ENCODE peak calls at places on chromosomes 12 and 14, in seven cellular contexts. D, K, Q, C, J, P and N are unnamed samples.

GRCh38 chr12:16299403-16299802 is 21.9 kb upstream of the SLC15A5 start:
- DNase-seq in D (no peak), K (no peak), Q (no peak), C (no peak), J (no peak), P (no peak), N (no peak)

GRCh38 chr14:77641534-77642341 is 25.3 kb upstream of the SPTLC2 start:
- DNase-seq in D (peak), K (peak), Q (peak), C (no peak), J (peak), P (peak), N (peak)

GRCh38 chr14:49970474-49971147 is 77.7 kb downstream of the ARF6 start:
- DNase-seq in D (no peak), K (peak), Q (peak), C (no peak), J (no peak), P (no peak), N (no peak)

GRCh38 chr12:89073027-89073398 is 279.3 kb downstream of the DUSP6 start:
- DNase-seq in D (no peak), K (no peak), Q (peak), C (no peak), J (no peak), P (no peak), N (no peak)

GRCh38 chr14:54777395-54777794 is 125.2 kb downstream of the GCH1 start:
- DNase-seq in D (peak), K (no peak), Q (no peak), C (no peak), J (no peak), P (no peak), N (no peak)

GRCh38 chr12:67593041-67593870 is 55.3 kb upstream of the DYRK2 start:
- DNase-seq in D (no peak), K (no peak), Q (peak), C (no peak), J (no peak), P (no peak), N (no peak)

GRCh38 chr14:74975059-74975810 is 19.8 kb upstream of the PGF start:
- DNase-seq in D (peak), K (no peak), Q (peak), C (no peak), J (no peak), P (no peak), N (no peak)

GRCh38 chr12:100672075-100672592 is 98.7 kb downstream of the GAS2L3 start:
- DNase-seq in D (no peak), K (peak), Q (no peak), C (no peak), J (peak), P (no peak), N (no peak)

GRCh38 chr14:38721822-38722431 is 381.1 kb downstream of the SEC23A start:
- DNase-seq in D (no peak), K (peak), Q (peak), C (no peak), J (no peak), P (no peak), N (no peak)

GRCh38 chr12:103841690-103842584 is 903 bp upstream of the NT5DC3 start:
- DNase-seq in D (peak), K (no peak), Q (peak), C (no peak), J (peak), P (peak), N (peak)

GRCh38 chr12:64912501-64912900 is 88.1 kb downstream of the TBC1D30 start:
- DNase-seq in D (no peak), K (no peak), Q (peak), C (no peak), J (no peak), P (no peak), N (no peak)

GRCh38 chr12:103912069-103912468 is 18.1 kb upstream of the HSP90B1 start:
- DNase-seq in D (no peak), K (no peak), Q (no peak), C (no peak), J (no peak), P (no peak), N (no peak)

GRCh38 chr12:47705239-47705570 is 625 bp downstream of the RPAP3 start:
- DNase-seq in D (no peak), K (no peak), Q (peak), C (no peak), J (no peak), P (no peak), N (no peak)

GRCh38 chr12:69468237-69469026 is 1.8 kb upstream of the FRS2 start:
- DNase-seq in D (no peak), K (no peak), Q (peak), C (no peak), J (no peak), P (no peak), N (no peak)

GRCh38 chr14:39576726-39577125 is 144.5 kb upstream of the FBXO33 start:
- DNase-seq in D (no peak), K (no peak), Q (no peak), C (no peak), J (no peak), P (no peak), N (no peak)

GRCh38 chr12:57046392-57046791 is 3.5 kb downstream of the MYO1A start:
- DNase-seq in D (no peak), K (no peak), Q (no peak), C (no peak), J (no peak), P (no peak), N (no peak)

GRCh38 chr12:116677202-116677651 is 60.6 kb downstream of the SPRING1 start:
- DNase-seq in D (no peak), K (no peak), Q (no peak), C (no peak), J (no peak), P (no peak), N (no peak)

GRCh38 chr12:95218164-95218851 is 701 bp downstream of the VEZT start:
- DNase-seq in D (no peak), K (peak), Q (peak), C (no peak), J (no peak), P (peak), N (no peak)

GRCh38 chr12:4143909-4144308 is 129.7 kb upstream of the CCND2 start:
- DNase-seq in D (no peak), K (no peak), Q (no peak), C (no peak), J (no peak), P (peak), N (no peak)

GRCh38 chr12:65533177-65533883 is 254.8 kb downstream of the MSRB3 start:
- DNase-seq in D (no peak), K (no peak), Q (peak), C (no peak), J (no peak), P (no peak), N (no peak)

GRCh38 chr12:39205969-39206368 is 237.0 kb downstream of the KIF21A start:
- DNase-seq in D (no peak), K (no peak), Q (no peak), C (no peak), J (no peak), P (no peak), N (no peak)

GRCh38 chr14:104393199-104393897 is 186.2 kb upstream of the C14orf180 start:
- DNase-seq in D (peak), K (no peak), Q (no peak), C (no peak), J (no peak), P (no peak), N (no peak)

GRCh38 chr14:104782823-104783170 is 12.8 kb downstream of the AKT1 start:
- DNase-seq in D (no peak), K (no peak), Q (no peak), C (no peak), J (no peak), P (no peak), N (peak)

GRCh38 chr14:99531221-99532096 is 50.2 kb downstream of the CCNK start:
- DNase-seq in D (no peak), K (peak), Q (peak), C (no peak), J (no peak), P (no peak), N (no peak)

GRCh38 chr12:67288561-67288960 is 19.4 kb downstream of the CAND1 start:
- DNase-seq in D (no peak), K (no peak), Q (no peak), C (no peak), J (no peak), P (no peak), N (no peak)

GRCh38 chr12:29225834-29226233 is 76.8 kb downstream of the FAR2 start:
- DNase-seq in D (no peak), K (no peak), Q (no peak), C (no peak), J (no peak), P (no peak), N (no peak)

GRCh38 chr14:90741682-90741946 is 74.6 kb downstream of the TTC7B start:
- DNase-seq in D (no peak), K (no peak), Q (no peak), C (no peak), J (no peak), P (no peak), N (no peak)

GRCh38 chr14:36652542-36653201 is 9.0 kb upstream of the PAX9 start:
- DNase-seq in D (no peak), K (peak), Q (no peak), C (no peak), J (no peak), P (no peak), N (no peak)

GRCh38 chr14:74867673-74868072 is 8.3 kb downstream of the PROX2 start:
- DNase-seq in D (peak), K (no peak), Q (no peak), C (no peak), J (no peak), P (peak), N (no peak)

GRCh38 chr12:49212572-49212971 is 23.7 kb upstream of the TUBA1A start:
- DNase-seq in D (no peak), K (no peak), Q (no peak), C (no peak), J (no peak), P (no peak), N (no peak)

GRCh38 chr14:96863327-96863985 is 66.3 kb downstream of the VRK1 start:
- DNase-seq in D (no peak), K (peak), Q (no peak), C (no peak), J (no peak), P (no peak), N (no peak)

GRCh38 chr12:60194682-60195081 is 598.9 kb downstream of the SLC16A7 start:
- DNase-seq in D (no peak), K (no peak), Q (peak), C (no peak), J (no peak), P (no peak), N (no peak)

GRCh38 chr14:99896371-99896770 is 103.2 kb downstream of the EML1 start:
- DNase-seq in D (no peak), K (peak), Q (no peak), C (no peak), J (no peak), P (no peak), N (no peak)

GRCh38 chr12:71183846-71184245 is 26.0 kb upstream of the TSPAN8 start:
- DNase-seq in D (no peak), K (no peak), Q (peak), C (no peak), J (no peak), P (no peak), N (no peak)

GRCh38 chr12:97560359-97560758 is 97.8 kb downstream of the RMST start:
- DNase-seq in D (no peak), K (no peak), Q (no peak), C (no peak), J (no peak), P (no peak), N (no peak)

GRCh38 chr12:16165506-16165905 is 112.0 kb downstream of the SLC15A5 start:
- DNase-seq in D (peak), K (peak), Q (peak), C (no peak), J (no peak), P (no peak), N (no peak)

GRCh38 chr12:109740694-109741245 is 27.1 kb downstream of the FAM222A start:
- DNase-seq in D (peak), K (no peak), Q (no peak), C (no peak), J (peak), P (no peak), N (peak)

GRCh38 chr12:109739747-109740693 is 26.4 kb downstream of the FAM222A start:
- DNase-seq in D (peak), K (peak), Q (no peak), C (no peak), J (peak), P (no peak), N (peak)

GRCh38 chr12:109737631-109738030 is 24.0 kb downstream of the FAM222A start:
- DNase-seq in D (no peak), K (no peak), Q (no peak), C (no peak), J (no peak), P (no peak), N (no peak)

GRCh38 chr12:109738209-109738608 is 24.6 kb downstream of the FAM222A start:
- DNase-seq in D (peak), K (no peak), Q (no peak), C (no peak), J (peak), P (no peak), N (peak)

GRCh38 chr12:109738878-109739665 is 25.4 kb downstream of the FAM222A start:
- DNase-seq in D (peak), K (no peak), Q (no peak), C (no peak), J (peak), P (no peak), N (peak)
- H3K27ac ChIP-seq in D (no peak), K (no peak), Q (no peak), C (no peak), J (peak), P (no peak), N (no peak)

DNA sequence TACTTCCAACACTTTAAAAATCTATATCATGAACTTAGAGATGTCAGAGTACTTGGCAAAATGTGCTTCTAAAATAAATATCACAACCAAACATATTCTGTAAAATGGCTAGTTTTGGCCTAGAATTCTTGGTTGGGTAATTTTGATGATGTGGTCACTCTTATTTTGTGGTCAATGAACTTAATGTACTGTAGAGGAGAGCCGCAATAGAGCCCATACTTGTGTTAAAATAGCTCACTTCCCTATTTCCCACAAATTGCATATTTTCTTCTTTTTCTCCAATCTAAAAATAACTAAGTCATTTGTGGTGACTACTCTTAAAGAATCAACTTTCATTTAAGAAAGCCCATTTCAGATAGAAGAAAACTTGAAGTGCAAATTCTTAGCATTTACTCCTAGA is 619.4 kb downstream of the CCER1 start:
- DNase-seq in D (no peak), K (no peak), Q (no peak), C (no peak), J (no peak), P (no peak), N (no peak)
- H3K27ac ChIP-seq in D (no peak), K (no peak), Q (no peak), C (no peak), J (no peak), P (no peak), N (no peak)

GRCh38 chr14:23086565-23086964 is 8.4 kb downstream of the ACIN1 start:
- DNase-seq in D (no peak), K (no peak), Q (no peak), C (no peak), J (no peak), P (no peak), N (no peak)
- H3K27ac ChIP-seq in D (no peak), K (no peak), Q (no peak), C (no peak), J (no peak), P (no peak), N (no peak)

GRCh38 chr12:11980133-11980532 is 90.6 kb upstream of the BCL2L14 start:
- DNase-seq in D (no peak), K (no peak), Q (no peak), C (no peak), J (no peak), P (no peak), N (no peak)

GRCh38 chr12:11976005-11976404 is 94.7 kb upstream of the BCL2L14 start:
- DNase-seq in D (no peak), K (no peak), Q (no peak), C (no peak), J (no peak), P (no peak), N (no peak)

GRCh38 chr12:11981174-11981733 is 89.5 kb upstream of the BCL2L14 start:
- DNase-seq in D (no peak), K (no peak), Q (no peak), C (no peak), J (no peak), P (peak), N (no peak)

GRCh38 chr12:11973396-11973795 is 97.3 kb upstream of the BCL2L14 start:
- DNase-seq in D (no peak), K (no peak), Q (no peak), C (no peak), J (no peak), P (no peak), N (no peak)

GRCh38 chr12:11978985-11979384 is 91.8 kb upstream of the BCL2L14 start:
- DNase-seq in D (no peak), K (no peak), Q (no peak), C (no peak), J (no peak), P (no peak), N (no peak)
- H3K27ac ChIP-seq in D (no peak), K (no peak), Q (no peak), C (no peak), J (no peak), P (no peak), N (no peak)

GRCh38 chr12:14936224-14936861 is 2.0 kb downstream of the ERP27 start:
- DNase-seq in D (no peak), K (peak), Q (no peak), C (no peak), J (no peak), P (no peak), N (no peak)

GRCh38 chr12:14937014-14937413 is 1.3 kb downstream of the ERP27 start:
- DNase-seq in D (no peak), K (no peak), Q (no peak), C (no peak), J (no peak), P (no peak), N (no peak)

GRCh38 chr12:14935031-14935430 is 3.3 kb downstream of the ERP27 start:
- DNase-seq in D (no peak), K (no peak), Q (no peak), C (no peak), J (no peak), P (no peak), N (no peak)

GRCh38 chr12:14938301-14938700 is at the start of gene ERP27:
- DNase-seq in D (no peak), K (no peak), Q (no peak), C (no peak), J (no peak), P (no peak), N (no peak)

DNA sequence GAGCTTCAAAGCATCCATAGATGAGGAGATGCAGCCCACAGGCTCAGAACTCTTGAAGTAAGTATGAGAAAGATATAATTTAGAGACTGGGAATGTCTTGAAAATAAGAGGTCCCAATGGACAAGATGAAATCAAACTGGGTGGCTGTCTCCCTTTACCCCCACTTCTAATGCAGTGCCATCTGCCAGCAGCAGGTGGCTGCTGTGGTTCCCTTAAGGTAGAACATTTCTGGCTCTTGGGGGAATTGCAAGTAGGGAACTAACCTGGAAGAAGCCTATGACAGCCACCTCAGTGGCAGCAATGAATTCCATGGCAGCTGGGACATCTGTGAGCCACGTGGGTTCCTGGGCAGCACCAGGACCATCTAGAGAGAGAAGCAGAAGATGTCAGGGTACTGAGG is 648 bp downstream of the ERP27 start:
- DNase-seq in D (no peak), K (no peak), Q (no peak), C (no peak), J (no peak), P (peak), N (no peak)
- H3K27ac ChIP-seq in D (no peak), K (no peak), Q (no peak), C (no peak), J (no peak), P (no peak), N (no peak)

GRCh38 chr12:41932470-41932991 is 212.1 kb downstream of the GXYLT1 start:
- DNase-seq in D (peak), K (peak), Q (peak), C (peak), J (peak), P (no peak), N (peak)
- H3K27ac ChIP-seq in D (peak), K (peak), Q (no peak), C (no peak), J (peak), P (no peak), N (peak)

DNA sequence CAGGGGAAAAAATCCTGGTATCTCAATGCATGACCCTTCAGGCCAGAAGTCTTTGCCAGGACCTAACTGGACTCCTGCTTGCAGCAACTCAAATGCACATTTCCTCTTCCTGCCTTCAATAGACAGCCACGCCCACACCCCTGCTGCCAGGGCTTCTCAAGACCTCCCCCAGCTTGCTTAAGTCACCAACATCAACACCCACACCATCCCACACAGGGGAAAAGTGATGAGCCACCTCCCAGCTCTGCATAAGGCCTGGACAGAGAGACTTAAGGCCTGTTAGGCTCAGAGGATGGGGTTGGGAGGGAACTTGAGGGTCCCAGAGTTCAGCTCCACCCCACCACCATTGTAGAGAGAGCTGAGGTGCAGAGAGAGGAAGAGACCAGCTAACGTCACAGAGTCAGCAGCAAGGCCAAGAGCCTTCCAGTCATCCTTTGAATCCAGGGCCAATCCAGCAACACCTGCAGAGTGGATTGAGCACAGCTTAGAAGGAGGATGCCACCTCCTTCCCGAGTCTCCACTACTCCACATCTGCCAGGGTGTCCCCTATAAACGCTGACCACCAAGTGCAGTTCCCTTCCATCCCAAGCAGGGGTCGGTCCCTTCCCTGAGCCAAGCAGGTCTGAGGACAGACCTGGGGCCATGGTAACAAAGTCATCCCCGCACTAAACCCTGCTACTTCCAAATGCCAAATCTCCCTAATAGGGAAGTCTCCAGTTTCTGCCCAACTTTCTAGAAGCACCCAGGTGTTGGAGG is 50.0 kb downstream of the KDM2B start:
- DNase-seq in D (peak), K (peak), Q (peak), C (peak), J (peak), P (peak), N (peak)
- H3K27ac ChIP-seq in D (peak), K (peak), Q (peak), C (no peak), J (peak), P (peak), N (peak)